ENCODE peak calls at places on chromosome 7, in four cellular contexts. P, A, X and T are unnamed samples.

GRCh38 chr7:44438851-44439250 is 51.6 kb downstream of the NUDCD3 start:
- DNase-seq in P (no peak), A (no peak), X (no peak), T (no peak)

GRCh38 chr7:47088329-47089067 is 493.4 kb downstream of the TNS3 start:
- DNase-seq in P (peak), A (no peak), X (peak), T (peak)

GRCh38 chr7:77327932-77328628 is 88.1 kb downstream of the GSAP start:
- DNase-seq in P (no peak), A (no peak), X (no peak), T (no peak)

GRCh38 chr7:83610649-83611304 is 38.2 kb downstream of the SEMA3E start:
- DNase-seq in P (no peak), A (no peak), X (no peak), T (no peak)

GRCh38 chr7:55128693-55129394 is 110.0 kb downstream of the EGFR start:
- DNase-seq in P (peak), A (no peak), X (no peak), T (no peak)

GRCh38 chr7:16067695-16068094 is 353.6 kb downstream of the CRPPA start:
- DNase-seq in P (no peak), A (no peak), X (no peak), T (no peak)

GRCh38 chr7:35268953-35269352 is 15.1 kb upstream of the TBX20 start:
- DNase-seq in P (no peak), A (no peak), X (no peak), T (no peak)

GRCh38 chr7:34946486-34946885 is 90.8 kb downstream of the DPY19L1 start:
- DNase-seq in P (no peak), A (no peak), X (no peak), T (no peak)

GRCh38 chr7:55588379-55588699 is 16.0 kb upstream of the VOPP1 start:
- DNase-seq in P (no peak), A (no peak), X (no peak), T (no peak)

GRCh38 chr7:5248201-5248885 is 34.4 kb upstream of the SLC29A4 start:
- DNase-seq in P (no peak), A (no peak), X (no peak), T (no peak)